ENCODE peak calls at places on chromosomes 3 and 15, in ten cellular contexts. N, G, V, H, R, X, O, P, U and D are unnamed samples.

GRCh38 chr3:136250862-136251460 is 821 bp downstream of the PCCB start:
- DNase-seq in N (no peak), G (no peak), V (peak), H (peak), R (peak), X (peak), O (peak), P (peak), U (peak), D (peak)

GRCh38 chr3:8198605-8199004 is 303.0 kb upstream of the LMCD1 start:
- DNase-seq in N (no peak), G (no peak), V (no peak), H (no peak), R (no peak), X (no peak), O (no peak), P (no peak), U (no peak), D (no peak)

GRCh38 chr15:95262866-95263564 is 1031.7 kb downstream of the MCTP2 start:
- DNase-seq in N (no peak), G (no peak), V (no peak), H (peak), R (peak), X (no peak), O (no peak), P (no peak), U (no peak), D (no peak)

GRCh38 chr3:85102774-85103173 is 144.0 kb downstream of the CADM2 start:
- DNase-seq in N (no peak), G (no peak), V (no peak), H (no peak), R (no peak), X (no peak), O (no peak), P (peak), U (no peak), D (no peak)

GRCh38 chr3:12681089-12681488 is 17.2 kb upstream of the RAF1 start:
- DNase-seq in N (no peak), G (no peak), V (no peak), H (no peak), R (no peak), X (no peak), O (no peak), P (no peak), U (no peak), D (no peak)

GRCh38 chr15:69957175-69957574 is 140.5 kb downstream of the TLE3 start:
- DNase-seq in N (no peak), G (no peak), V (no peak), H (no peak), R (no peak), X (no peak), O (peak), P (no peak), U (peak), D (no peak)

GRCh38 chr3:115325539-115325938 is 178.5 kb upstream of the ZBTB20 start:
- DNase-seq in N (no peak), G (no peak), V (peak), H (peak), R (peak), X (peak), O (peak), P (no peak), U (peak), D (peak)

GRCh38 chr3:122314467-122314866 is 10.6 kb upstream of the CSTA start:
- DNase-seq in N (no peak), G (no peak), V (no peak), H (no peak), R (no peak), X (no peak), O (no peak), P (peak), U (no peak), D (no peak)

GRCh38 chr3:139355502-139355901 is 11.7 kb downstream of the MRPS22 start:
- DNase-seq in N (no peak), G (no peak), V (no peak), H (peak), R (peak), X (no peak), O (peak), P (no peak), U (no peak), D (no peak)

GRCh38 chr15:68558318-68559305 is 20.2 kb upstream of the CORO2B start:
- DNase-seq in N (no peak), G (no peak), V (no peak), H (no peak), R (no peak), X (no peak), O (no peak), P (no peak), U (no peak), D (no peak)

GRCh38 chr15:99538261-99538660 is 27.5 kb upstream of the MEF2A start:
- DNase-seq in N (no peak), G (no peak), V (no peak), H (no peak), R (no peak), X (no peak), O (no peak), P (no peak), U (no peak), D (no peak)

GRCh38 chr3:48561045-48561736 is 2.4 kb downstream of the UCN2 start:
- DNase-seq in N (no peak), G (peak), V (peak), H (peak), R (peak), X (no peak), O (peak), P (peak), U (no peak), D (peak)

GRCh38 chr3:65996605-65997004 is 42.1 kb downstream of the MAGI1 start:
- DNase-seq in N (no peak), G (no peak), V (no peak), H (no peak), R (no peak), X (no peak), O (no peak), P (no peak), U (no peak), D (no peak)

GRCh38 chr15:60022379-60022741 is 18.2 kb downstream of the FOXB1 start:
- DNase-seq in N (no peak), G (no peak), V (no peak), H (no peak), R (no peak), X (no peak), O (no peak), P (no peak), U (no peak), D (no peak)

GRCh38 chr15:55900019-55900418 is 93.4 kb downstream of the NEDD4 start:
- DNase-seq in N (no peak), G (no peak), V (no peak), H (no peak), R (no peak), X (no peak), O (no peak), P (no peak), U (no peak), D (no peak)

GRCh38 chr3:42159706-42160472 is 68.7 kb downstream of the TRAK1 start:
- DNase-seq in N (no peak), G (no peak), V (no peak), H (no peak), R (peak), X (no peak), O (no peak), P (peak), U (peak), D (peak)

GRCh38 chr3:43998841-43999805 is 242.6 kb upstream of the TOPAZ1 start:
- DNase-seq in N (no peak), G (no peak), V (no peak), H (peak), R (peak), X (peak), O (no peak), P (peak), U (peak), D (peak)

GRCh38 chr3:37183976-37184375 is 9.6 kb upstream of the LRRFIP2 start:
- DNase-seq in N (no peak), G (no peak), V (no peak), H (peak), R (peak), X (peak), O (no peak), P (no peak), U (no peak), D (no peak)

GRCh38 chr3:57972421-57973111 is 35.7 kb upstream of the FLNB start:
- DNase-seq in N (no peak), G (no peak), V (no peak), H (no peak), R (no peak), X (no peak), O (no peak), P (peak), U (peak), D (no peak)

GRCh38 chr3:152299243-152299976 is 30.7 kb downstream of the MBNL1 start:
- DNase-seq in N (no peak), G (no peak), V (no peak), H (no peak), R (no peak), X (no peak), O (no peak), P (no peak), U (no peak), D (no peak)

GRCh38 chr3:56894912-56895431 is 93.2 kb upstream of the ARHGEF3 start:
- DNase-seq in N (no peak), G (no peak), V (no peak), H (peak), R (no peak), X (no peak), O (no peak), P (no peak), U (no peak), D (no peak)

GRCh38 chr15:41713047-41713446 is 52.8 kb downstream of the MGA start:
- DNase-seq in N (no peak), G (no peak), V (no peak), H (peak), R (no peak), X (no peak), O (no peak), P (no peak), U (no peak), D (no peak)

GRCh38 chr15:47374222-47374621 is 343.1 kb upstream of the SEMA6D start:
- DNase-seq in N (no peak), G (no peak), V (peak), H (peak), R (peak), X (no peak), O (peak), P (no peak), U (peak), D (peak)